ENCODE peak calls at places on chromosomes 13 and 19, in nine cellular contexts. Y, O, I, N, D, E, X, L and R are unnamed samples.

GRCh38 chr19:44212865-44213346 is 574 bp downstream of the ZNF227 start:
- DNase-seq in Y (peak), O (peak), I (peak), N (no peak), D (peak), E (no peak), X (peak), L (peak), R (peak)

GRCh38 chr19:58572818-58573657 is at the start of gene MZF1:
- DNase-seq in Y (peak), O (peak), I (peak), N (peak), D (peak), E (peak), X (peak), L (peak), R (peak)

GRCh38 chr19:1959928-1960589 is 19.1 kb downstream of the CSNK1G2 start:
- DNase-seq in Y (no peak), O (no peak), I (no peak), N (no peak), D (no peak), E (no peak), X (no peak), L (no peak), R (no peak)

GRCh38 chr13:20528451-20528850 is 2.8 kb upstream of the CRYL1 start:
- DNase-seq in Y (no peak), O (no peak), I (no peak), N (no peak), D (no peak), E (no peak), X (no peak), L (no peak), R (no peak)

GRCh38 chr13:70630247-70630646 is 522.0 kb upstream of the KLHL1 start:
- DNase-seq in Y (no peak), O (peak), I (no peak), N (peak), D (no peak), E (no peak), X (no peak), L (no peak), R (no peak)

GRCh38 chr13:56888455-56888854 is 252.3 kb upstream of the PRR20A start:
- DNase-seq in Y (no peak), O (no peak), I (no peak), N (no peak), D (no peak), E (no peak), X (no peak), L (no peak), R (no peak)

GRCh38 chr13:111859361-111860105 is 207.4 kb upstream of the SOX1 start:
- DNase-seq in Y (no peak), O (no peak), I (no peak), N (no peak), D (no peak), E (no peak), X (no peak), L (no peak), R (no peak)

GRCh38 chr13:31824705-31825512 is 85.6 kb downstream of the RXFP2 start:
- DNase-seq in Y (no peak), O (peak), I (no peak), N (no peak), D (no peak), E (no peak), X (peak), L (peak), R (peak)

GRCh38 chr19:31408460-31409124 is 59.4 kb upstream of the TSHZ3 start:
- DNase-seq in Y (no peak), O (peak), I (peak), N (no peak), D (no peak), E (no peak), X (peak), L (no peak), R (peak)

GRCh38 chr19:18468930-18469244 is 31.0 kb upstream of the ISYNA1 start:
- DNase-seq in Y (no peak), O (no peak), I (no peak), N (no peak), D (no peak), E (no peak), X (no peak), L (no peak), R (no peak)

GRCh38 chr19:13428352-13428751 is 77.9 kb downstream of the CACNA1A start:
- DNase-seq in Y (peak), O (peak), I (peak), N (no peak), D (no peak), E (no peak), X (peak), L (peak), R (no peak)

GRCh38 chr13:31477961-31478360 is 261.4 kb upstream of the RXFP2 start:
- DNase-seq in Y (no peak), O (no peak), I (no peak), N (no peak), D (no peak), E (no peak), X (peak), L (no peak), R (peak)

GRCh38 chr13:99320693-99321481 is 13.7 kb upstream of the GPR183 start:
- DNase-seq in Y (peak), O (peak), I (peak), N (no peak), D (no peak), E (no peak), X (peak), L (no peak), R (peak)

GRCh38 chr19:2254052-2254872 is 2.0 kb downstream of the JSRP1 start:
- DNase-seq in Y (peak), O (no peak), I (no peak), N (no peak), D (peak), E (peak), X (peak), L (no peak), R (no peak)

GRCh38 chr19:35005256-35005977 is 5.3 kb downstream of the GRAMD1A start:
- DNase-seq in Y (no peak), O (no peak), I (no peak), N (no peak), D (peak), E (no peak), X (no peak), L (no peak), R (no peak)

GRCh38 chr19:38849147-38849745 is 540 bp downstream of the HNRNPL start:
- DNase-seq in Y (peak), O (peak), I (peak), N (peak), D (peak), E (peak), X (peak), L (peak), R (peak)

GRCh38 chr19:32131037-32131436 is 214.4 kb upstream of the ZNF507 start:
- DNase-seq in Y (no peak), O (no peak), I (no peak), N (no peak), D (no peak), E (no peak), X (no peak), L (no peak), R (no peak)

GRCh38 chr13:46181799-46182490 is at the start of gene LCP1:
- DNase-seq in Y (no peak), O (peak), I (peak), N (no peak), D (no peak), E (no peak), X (no peak), L (peak), R (no peak)

GRCh38 chr19:17103177-17103576 is 27.6 kb downstream of the MYO9B start:
- DNase-seq in Y (peak), O (peak), I (peak), N (peak), D (peak), E (no peak), X (no peak), L (no peak), R (no peak)

GRCh38 chr19:53102701-53103140 is 501 bp downstream of the ZNF160 start:
- DNase-seq in Y (peak), O (peak), I (peak), N (no peak), D (no peak), E (no peak), X (peak), L (no peak), R (peak)

GRCh38 chr13:111343186-111343805 is 22.9 kb downstream of the TEX29 start:
- DNase-seq in Y (no peak), O (no peak), I (no peak), N (no peak), D (no peak), E (no peak), X (no peak), L (no peak), R (no peak)

GRCh38 chr13:61110804-61111203 is 304.8 kb downstream of the PCDH20 start:
- DNase-seq in Y (no peak), O (peak), I (no peak), N (no peak), D (no peak), E (no peak), X (no peak), L (no peak), R (no peak)

GRCh38 chr19:2648528-2648937 is 54.0 kb downstream of the GNG7 start:
- DNase-seq in Y (peak), O (peak), I (peak), N (peak), D (peak), E (peak), X (peak), L (peak), R (peak)

GRCh38 chr13:52450793-52451116 is 321 bp upstream of the VPS36 start:
- DNase-seq in Y (no peak), O (no peak), I (no peak), N (no peak), D (no peak), E (no peak), X (no peak), L (no peak), R (no peak)
- H3K27ac ChIP-seq in Y (no peak), O (no peak), I (no peak), N (no peak), D (no peak), E (no peak), X (no peak), L (no peak), R (no peak)

DNA sequence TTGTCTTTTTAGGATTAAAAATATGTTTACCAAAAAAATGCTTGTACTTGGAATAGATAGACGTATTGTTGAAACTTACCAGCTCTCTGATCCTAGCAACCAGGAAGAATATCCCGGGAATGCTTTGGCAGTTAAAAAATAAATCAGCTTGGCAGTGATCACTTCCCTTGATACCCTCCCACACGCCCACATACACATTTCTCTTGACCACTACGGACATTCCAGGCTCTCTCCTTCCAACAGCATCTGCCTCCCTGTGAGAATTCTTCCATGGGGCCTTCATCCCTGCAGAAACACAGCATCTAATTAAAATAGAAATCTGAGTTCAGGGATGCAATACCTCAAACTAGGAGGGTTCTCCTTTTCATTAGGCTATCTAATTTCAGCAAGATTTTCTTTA is 57.9 kb downstream of the THSD1 start:
- DNase-seq in Y (peak), O (no peak), I (no peak), N (no peak), D (no peak), E (no peak), X (peak), L (no peak), R (peak)
- H2AFZ ChIP-seq in Y (peak), O (no peak), I (no peak), N (no peak), D (no peak), E (no peak), X (peak), L (no peak), R (no peak)

DNA sequence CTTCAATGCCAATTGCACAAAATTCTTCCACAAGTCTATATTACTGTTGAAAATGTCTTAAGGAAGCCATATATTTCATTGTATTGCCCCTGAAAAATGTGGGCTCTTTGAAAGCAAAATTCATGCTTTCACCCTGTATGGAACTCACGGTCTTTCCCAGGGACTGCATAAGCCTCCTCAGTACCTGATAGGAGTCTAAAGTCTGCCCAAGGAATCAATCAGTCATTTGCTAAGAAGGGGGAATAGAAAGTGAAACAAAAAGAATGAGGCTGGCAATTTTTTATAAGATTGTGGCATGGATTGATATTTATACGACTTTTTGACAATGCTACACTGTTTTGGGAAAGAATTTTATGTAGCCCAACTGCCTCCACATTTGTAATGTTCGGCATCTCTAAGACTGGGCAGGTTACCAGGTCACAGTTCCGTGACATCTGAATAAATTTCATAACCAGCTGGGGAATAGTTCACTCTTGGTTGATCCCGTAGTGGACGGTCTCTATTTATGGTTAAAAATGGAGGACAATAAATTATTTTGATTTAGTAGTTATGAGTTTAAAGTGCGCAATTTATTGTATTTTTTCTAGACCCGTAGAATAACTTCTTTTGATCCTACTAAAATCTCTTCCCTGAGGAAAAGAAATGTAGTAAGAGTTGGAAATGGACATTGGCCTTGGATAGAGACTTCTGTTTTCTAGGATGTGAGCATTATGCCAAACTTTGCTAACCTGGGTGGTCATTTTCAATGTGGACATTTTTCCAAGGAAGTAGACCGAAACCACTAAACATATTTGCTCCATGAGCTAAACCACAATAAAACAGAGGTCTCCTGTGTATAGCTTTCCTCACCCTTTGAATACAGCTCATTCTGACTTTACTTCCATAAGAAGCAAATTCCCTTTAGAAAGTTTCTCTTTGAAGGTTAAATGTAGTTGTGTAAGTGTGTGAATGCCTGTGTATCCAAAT is 1585.3 kb downstream of the EFNB2 start:
- DNase-seq in Y (no peak), O (peak), I (no peak), N (no peak), D (no peak), E (no peak), X (peak), L (no peak), R (peak)
- H3K27ac ChIP-seq in Y (no peak), O (no peak), I (no peak), N (no peak), D (no peak), E (no peak), X (no peak), L (no peak), R (no peak)

DNA sequence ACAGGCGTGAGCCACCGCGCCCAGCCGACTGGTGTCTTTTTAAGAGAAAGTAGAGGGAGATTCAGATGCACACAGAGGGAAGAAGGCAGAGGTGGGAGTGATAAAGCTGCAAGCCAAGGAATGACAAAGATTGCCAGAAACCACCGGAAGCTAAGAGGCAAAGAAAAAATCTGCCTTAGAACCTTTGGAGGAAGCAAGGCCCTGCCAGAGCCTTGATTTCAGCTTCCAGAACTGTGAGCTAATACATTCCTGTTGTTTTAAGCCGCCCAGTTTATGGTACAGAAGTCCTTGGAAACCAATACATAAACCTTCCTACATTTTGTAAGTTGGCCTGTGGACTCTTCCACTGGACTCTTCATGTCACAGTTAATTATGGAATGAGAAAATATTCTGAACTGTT is 71.7 kb upstream of the SOX21 start:
- DNase-seq in Y (no peak), O (no peak), I (no peak), N (no peak), D (no peak), E (no peak), X (peak), L (no peak), R (peak)
- H2AFZ ChIP-seq in Y (no peak), O (no peak), I (no peak), N (peak), D (no peak), E (no peak), X (no peak), L (no peak), R (no peak)